ENCODE peak calls at places on chromosomes 3 and 15, in four cellular contexts. One of them, this sample, is unnamed.

GRCh38 chr15:92968926-92969664 is 69.0 kb downstream of the CHD2 start:
- DNase-seq in K562: no peak
- DNase-seq in HepG2: no peak
- DNase-seq in GM12878: no peak
- DNase-seq in this sample: no peak

GRCh38 chr3:176274161-176274560 is 923.1 kb downstream of the TBL1XR1 start:
- DNase-seq in K562: no peak
- DNase-seq in HepG2: no peak
- DNase-seq in GM12878: no peak
- DNase-seq in this sample: no peak

GRCh38 chr3:136787226-136787793 is 31.6 kb upstream of the SLC35G2 start:
- DNase-seq in K562: peak
- DNase-seq in HepG2: peak
- DNase-seq in GM12878: no peak
- DNase-seq in this sample: no peak

GRCh38 chr3:128348805-128349531 is 117.7 kb downstream of the DNAJB8 start:
- DNase-seq in K562: no peak
- DNase-seq in HepG2: no peak
- DNase-seq in GM12878: no peak
- DNase-seq in this sample: no peak

GRCh38 chr15:66865622-66866611 is 163.9 kb downstream of the SMAD6 start:
- DNase-seq in K562: no peak
- DNase-seq in HepG2: no peak
- DNase-seq in GM12878: peak
- DNase-seq in this sample: no peak

GRCh38 chr3:71121429-71122167 is 461.9 kb downstream of the FOXP1 start:
- DNase-seq in K562: no peak
- DNase-seq in HepG2: no peak
- DNase-seq in GM12878: no peak
- DNase-seq in this sample: no peak

GRCh38 chr3:137259709-137260108 is 301.9 kb downstream of the IL20RB start:
- DNase-seq in K562: no peak
- DNase-seq in HepG2: no peak
- DNase-seq in GM12878: no peak
- DNase-seq in this sample: no peak

GRCh38 chr3:8457039-8457438 is 44.6 kb upstream of the LMCD1 start:
- DNase-seq in K562: no peak
- DNase-seq in HepG2: no peak
- DNase-seq in GM12878: no peak
- DNase-seq in this sample: no peak

GRCh38 chr3:11933529-11933928 is 70.7 kb upstream of the SYN2 start:
- DNase-seq in K562: no peak
- DNase-seq in HepG2: no peak
- DNase-seq in GM12878: no peak
- DNase-seq in this sample: no peak

GRCh38 chr15:23564798-23565394 is 578 bp upstream of the MKRN3 start:
- DNase-seq in K562: peak
- DNase-seq in HepG2: no peak
- DNase-seq in GM12878: no peak
- DNase-seq in this sample: no peak

GRCh38 chr3:40719660-40720287 is 195.0 kb downstream of the ZNF621 start:
- DNase-seq in K562: peak
- DNase-seq in HepG2: peak
- DNase-seq in GM12878: no peak
- DNase-seq in this sample: peak

GRCh38 chr3:50292924-50293801 is 934 bp upstream of the IFRD2 start:
- DNase-seq in K562: no peak
- DNase-seq in HepG2: no peak
- DNase-seq in GM12878: no peak
- DNase-seq in this sample: no peak

GRCh38 chr3:193165431-193166120 is 75.4 kb upstream of the PLAAT1 start:
- DNase-seq in K562: no peak
- DNase-seq in HepG2: no peak
- DNase-seq in GM12878: no peak
- DNase-seq in this sample: no peak
- TF ChIP-seq CHD2 in K562: no peak
- TF ChIP-seq CHD2 in HepG2: no peak
- TF ChIP-seq CHD2 in GM12878: no peak
- TF ChIP-seq CHD2 in this sample: no peak

GRCh38 chr15:79209690-79210089 is 72.8 kb upstream of the ANKRD34C start:
- DNase-seq in K562: peak
- DNase-seq in HepG2: no peak
- DNase-seq in GM12878: no peak
- DNase-seq in this sample: no peak
- TF ChIP-seq USF2 in K562: no peak
- TF ChIP-seq USF2 in HepG2: no peak
- TF ChIP-seq USF2 in GM12878: no peak
- TF ChIP-seq USF2 in this sample: no peak

GRCh38 chr3:110576962-110577361 is 494.7 kb upstream of the NECTIN3 start:
- DNase-seq in K562: no peak
- DNase-seq in HepG2: no peak
- DNase-seq in GM12878: no peak
- DNase-seq in this sample: peak
- TF ChIP-seq BHLHE40 in K562: no peak
- TF ChIP-seq BHLHE40 in HepG2: no peak
- TF ChIP-seq BHLHE40 in GM12878: no peak
- TF ChIP-seq BHLHE40 in this sample: no peak

GRCh38 chr3:4351164-4351855 is 48.1 kb downstream of the SETMAR start:
- DNase-seq in K562: peak
- DNase-seq in HepG2: no peak
- DNase-seq in GM12878: no peak
- DNase-seq in this sample: no peak
- TF ChIP-seq CHD2 in K562: no peak
- TF ChIP-seq CHD2 in HepG2: no peak
- TF ChIP-seq CHD2 in GM12878: no peak
- TF ChIP-seq CHD2 in this sample: no peak

DNA sequence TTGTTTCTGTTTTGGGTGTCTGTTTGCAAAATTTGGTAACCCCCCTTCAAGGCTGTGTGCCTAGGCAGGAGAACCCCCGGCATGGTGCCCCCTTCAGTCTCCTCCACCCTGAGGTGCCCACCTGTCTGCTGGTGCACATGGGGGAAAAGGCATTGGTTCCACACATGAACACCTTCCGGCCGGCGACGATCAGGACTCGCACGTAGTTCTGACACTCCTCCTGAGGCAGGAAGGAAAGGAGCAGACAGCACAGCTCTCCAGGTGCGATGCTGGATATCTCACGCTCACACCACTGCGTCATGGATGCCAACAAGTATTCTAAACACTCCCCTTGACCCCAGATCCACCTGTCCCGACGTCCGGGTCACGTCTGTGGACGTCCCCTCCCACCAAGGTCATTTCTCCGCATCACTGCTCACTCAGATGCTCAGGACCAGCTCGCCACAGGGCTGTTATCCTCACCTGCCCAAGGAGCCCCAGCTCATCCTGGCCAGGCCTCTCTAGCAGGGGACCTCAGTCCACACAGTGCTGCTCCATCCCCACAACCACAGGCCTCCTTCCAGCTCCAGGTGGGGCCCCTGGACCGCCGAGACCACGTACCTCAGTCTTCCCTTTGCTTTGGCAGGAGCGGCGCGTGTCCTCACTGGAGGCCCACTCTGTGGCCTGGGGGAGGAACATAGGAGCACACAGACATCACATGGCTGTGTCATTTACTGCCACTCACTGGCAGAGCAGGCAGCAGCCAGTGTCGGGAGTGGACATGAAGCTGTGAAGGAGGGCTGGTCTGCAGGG is 99.0 kb downstream of the SEMA5B start:
- DNase-seq in K562: no peak
- DNase-seq in HepG2: no peak
- DNase-seq in GM12878: no peak
- DNase-seq in this sample: no peak
- TF ChIP-seq USF2 in K562: no peak
- TF ChIP-seq USF2 in HepG2: no peak
- TF ChIP-seq USF2 in GM12878: no peak
- TF ChIP-seq USF2 in this sample: no peak

GRCh38 chr3:125185758-125186245 is 26.7 kb downstream of the SLC12A8 start:
- DNase-seq in K562: no peak
- DNase-seq in HepG2: no peak
- DNase-seq in GM12878: no peak
- DNase-seq in this sample: no peak
- TF ChIP-seq BHLHE40 in K562: no peak
- TF ChIP-seq BHLHE40 in HepG2: no peak
- TF ChIP-seq BHLHE40 in GM12878: no peak
- TF ChIP-seq BHLHE40 in this sample: no peak

DNA sequence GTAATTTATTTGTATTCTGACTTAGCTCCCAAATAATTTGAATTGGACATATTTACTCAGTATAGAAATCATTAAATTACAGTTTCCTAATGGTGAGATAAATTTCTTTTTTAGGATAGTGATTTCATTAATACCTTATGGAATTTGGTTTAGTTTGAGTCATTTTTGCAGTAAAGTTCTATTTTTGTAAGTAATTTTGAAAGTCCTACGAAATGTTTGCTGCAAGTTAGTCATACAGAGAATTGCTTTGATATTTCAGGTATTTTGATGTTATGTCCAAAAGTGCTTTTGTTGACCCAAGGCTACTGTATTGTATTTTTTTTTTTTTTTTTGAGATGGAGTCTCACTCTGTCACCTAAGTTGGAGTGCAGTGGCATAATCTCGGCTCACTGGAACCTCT is 41.7 kb downstream of the TCF12 start:
- DNase-seq in K562: no peak
- DNase-seq in HepG2: no peak
- DNase-seq in GM12878: no peak
- DNase-seq in this sample: no peak
- TF ChIP-seq CHD2 in K562: no peak
- TF ChIP-seq CHD2 in HepG2: no peak
- TF ChIP-seq CHD2 in GM12878: no peak
- TF ChIP-seq CHD2 in this sample: no peak

GRCh38 chr3:23752126-23752525 is 53.6 kb upstream of the UBE2E1 start:
- DNase-seq in K562: no peak
- DNase-seq in HepG2: no peak
- DNase-seq in GM12878: no peak
- DNase-seq in this sample: no peak

GRCh38 chr3:23758253-23758838 is 47.4 kb upstream of the UBE2E1 start:
- DNase-seq in K562: no peak
- DNase-seq in HepG2: no peak
- DNase-seq in GM12878: no peak
- DNase-seq in this sample: no peak

GRCh38 chr3:23754215-23754614 is 51.5 kb upstream of the UBE2E1 start:
- DNase-seq in K562: no peak
- DNase-seq in HepG2: no peak
- DNase-seq in GM12878: no peak
- DNase-seq in this sample: no peak

GRCh38 chr3:23760325-23760724 is 45.4 kb upstream of the UBE2E1 start:
- DNase-seq in K562: no peak
- DNase-seq in HepG2: no peak
- DNase-seq in GM12878: no peak
- DNase-seq in this sample: no peak

GRCh38 chr3:23756206-23756840 is 49.4 kb upstream of the UBE2E1 start:
- DNase-seq in K562: no peak
- DNase-seq in HepG2: no peak
- DNase-seq in GM12878: no peak
- DNase-seq in this sample: no peak
- TF ChIP-seq USF2 in K562: no peak
- TF ChIP-seq USF2 in HepG2: no peak
- TF ChIP-seq USF2 in GM12878: no peak
- TF ChIP-seq USF2 in this sample: no peak

GRCh38 chr3:133515127-133515526 is 58.4 kb upstream of the CDV3 start:
- DNase-seq in K562: no peak
- DNase-seq in HepG2: no peak
- DNase-seq in GM12878: no peak
- DNase-seq in this sample: no peak

GRCh38 chr3:133514418-133514817 is 59.1 kb upstream of the CDV3 start:
- DNase-seq in K562: no peak
- DNase-seq in HepG2: no peak
- DNase-seq in GM12878: no peak
- DNase-seq in this sample: no peak

GRCh38 chr3:133509482-133509881 is 64.0 kb upstream of the CDV3 start:
- DNase-seq in K562: no peak
- DNase-seq in HepG2: no peak
- DNase-seq in GM12878: no peak
- DNase-seq in this sample: no peak

DNA sequence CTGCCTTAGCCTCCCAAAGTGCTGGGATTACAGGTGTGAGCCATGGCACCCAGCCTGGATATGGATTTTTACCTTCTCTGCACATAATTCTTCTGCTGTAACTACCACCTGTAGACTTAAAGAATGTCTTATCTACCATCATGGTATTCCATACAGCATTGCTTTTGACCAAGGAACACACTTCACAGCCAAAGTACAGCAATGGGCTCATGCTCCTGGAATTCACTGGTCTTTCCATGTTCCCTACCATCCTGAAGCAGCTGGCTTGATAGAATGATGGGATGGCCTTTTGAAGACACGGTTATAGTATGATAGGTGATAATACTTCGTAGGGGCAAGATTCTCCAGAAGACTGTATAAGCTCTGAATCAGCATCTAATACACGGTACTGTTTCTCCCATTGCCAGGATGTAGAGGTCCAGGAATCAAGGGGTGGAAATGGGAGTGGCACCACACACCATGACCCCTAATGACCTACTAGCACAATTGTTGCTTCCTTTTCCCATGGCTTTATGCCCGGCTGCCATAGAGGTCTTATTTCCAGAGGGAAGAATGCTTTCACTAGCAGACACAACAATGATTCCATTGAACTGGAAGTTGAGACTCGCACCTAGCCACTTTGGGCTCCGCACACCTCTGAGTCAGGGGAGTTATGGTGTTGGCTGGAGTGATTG is 60.9 kb upstream of the CDV3 start:
- DNase-seq in K562: no peak
- DNase-seq in HepG2: no peak
- DNase-seq in GM12878: no peak
- DNase-seq in this sample: no peak
- TF ChIP-seq BHLHE40 in K562: no peak
- TF ChIP-seq BHLHE40 in HepG2: no peak
- TF ChIP-seq BHLHE40 in GM12878: no peak
- TF ChIP-seq BHLHE40 in this sample: no peak

DNA sequence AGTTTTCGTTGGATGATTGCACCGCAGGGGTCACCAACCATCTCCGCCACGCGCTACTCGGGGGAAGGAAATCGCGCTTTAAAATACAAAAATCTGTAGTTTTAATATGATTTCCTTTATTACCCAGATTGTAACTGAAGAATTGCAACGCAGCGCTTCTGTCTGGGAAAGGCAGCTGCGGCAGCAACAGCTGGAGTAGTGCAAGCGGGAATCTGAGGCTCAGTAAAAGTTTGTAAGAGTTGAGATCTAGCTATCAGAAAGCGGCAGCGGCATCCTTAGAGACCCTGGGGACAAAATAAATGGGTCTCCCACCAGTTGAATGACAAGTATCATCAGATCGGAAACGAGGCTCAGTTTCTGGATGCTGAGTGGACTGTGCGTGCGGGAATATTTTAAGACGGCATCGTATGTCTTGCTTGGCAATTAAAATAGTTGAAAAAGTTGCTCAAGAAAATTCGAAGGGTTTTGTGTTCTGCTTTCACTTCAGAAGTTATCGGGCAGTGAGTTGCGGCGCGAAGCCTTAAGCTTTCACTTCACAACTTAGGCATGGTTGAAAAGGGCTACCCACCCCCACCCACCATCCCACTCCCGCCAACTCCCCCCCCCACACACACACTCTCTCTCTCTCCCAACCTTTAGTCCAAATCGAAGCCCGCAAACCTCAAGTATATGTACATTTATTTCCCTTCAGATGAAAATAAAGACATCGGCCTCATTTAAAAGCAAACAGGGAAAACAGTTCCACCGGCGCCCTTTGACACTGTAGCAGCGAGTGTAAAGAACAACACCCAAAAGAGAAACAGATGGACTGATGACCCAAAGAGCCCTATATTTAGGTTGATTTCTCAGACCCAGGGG is 2.6 kb downstream of the MECOM start:
- DNase-seq in K562: no peak
- DNase-seq in HepG2: no peak
- DNase-seq in GM12878: no peak
- DNase-seq in this sample: no peak
- TF ChIP-seq CHD2 in K562: no peak
- TF ChIP-seq CHD2 in HepG2: no peak
- TF ChIP-seq CHD2 in GM12878: no peak
- TF ChIP-seq CHD2 in this sample: no peak